ENCODE peak calls at places on chromosomes 16 and 17, in six cellular contexts. P is naive thymus-derived CD4-positive, alpha-beta T cell; F is CD8-positive, alpha-beta T cell; L is astrocyte; A is ovary; N is mucosa of descending colon. J is an unnamed sample.
A peak's percentile ranks its signal among the peaks of the same experiment; 100 is the strongest.

GRCh38 chr17:43418441-43419374 is 19.9 kb downstream of the ARL4D start:
- DNase-seq in P (no peak), F (no peak), L (peak; percentile 90), A (peak; percentile 36), N (no peak), J (no peak)

GRCh38 chr16:21167929-21168602 is 9.6 kb downstream of the LDAF1 start:
- DNase-seq in P (no peak), F (no peak), L (no peak), A (no peak), N (no peak), J (no peak)

GRCh38 chr16:68644715-68645493 is at the start of gene CDH3:
- DNase-seq in P (no peak), F (no peak), L (no peak), A (peak; percentile 75), N (peak; percentile 77), J (no peak)

GRCh38 chr17:58337126-58337599 is 8.6 kb upstream of the TSPOAP1 start:
- DNase-seq in P (no peak), F (peak; percentile 83), L (no peak), A (no peak), N (peak; percentile 50), J (no peak)

GRCh38 chr16:82452002-82452741 is 174.6 kb upstream of the CDH13 start:
- DNase-seq in P (no peak), F (no peak), L (no peak), A (no peak), N (no peak), J (no peak)

GRCh38 chr16:19923396-19923795 is 38.7 kb upstream of the GPRC5B start:
- DNase-seq in P (no peak), F (no peak), L (no peak), A (no peak), N (peak; percentile 21), J (no peak)

GRCh38 chr16:51670527-51670926 is 519.5 kb upstream of the SALL1 start:
- DNase-seq in P (no peak), F (no peak), L (no peak), A (no peak), N (no peak), J (no peak)

GRCh38 chr17:75625813-75626486 is 7.3 kb upstream of the SMIM5 start:
- DNase-seq in P (no peak), F (no peak), L (no peak), A (no peak), N (no peak), J (no peak)

GRCh38 chr16:6356881-6357280 is 975.8 kb upstream of the RBFOX1 start:
- DNase-seq in P (no peak), F (no peak), L (no peak), A (no peak), N (no peak), J (no peak)

GRCh38 chr17:50056961-50057330 is 1.0 kb downstream of the ITGA3 start:
- DNase-seq in P (no peak), F (peak; percentile 50), L (peak; percentile 55), A (no peak), N (peak; percentile 76), J (no peak)

DNA sequence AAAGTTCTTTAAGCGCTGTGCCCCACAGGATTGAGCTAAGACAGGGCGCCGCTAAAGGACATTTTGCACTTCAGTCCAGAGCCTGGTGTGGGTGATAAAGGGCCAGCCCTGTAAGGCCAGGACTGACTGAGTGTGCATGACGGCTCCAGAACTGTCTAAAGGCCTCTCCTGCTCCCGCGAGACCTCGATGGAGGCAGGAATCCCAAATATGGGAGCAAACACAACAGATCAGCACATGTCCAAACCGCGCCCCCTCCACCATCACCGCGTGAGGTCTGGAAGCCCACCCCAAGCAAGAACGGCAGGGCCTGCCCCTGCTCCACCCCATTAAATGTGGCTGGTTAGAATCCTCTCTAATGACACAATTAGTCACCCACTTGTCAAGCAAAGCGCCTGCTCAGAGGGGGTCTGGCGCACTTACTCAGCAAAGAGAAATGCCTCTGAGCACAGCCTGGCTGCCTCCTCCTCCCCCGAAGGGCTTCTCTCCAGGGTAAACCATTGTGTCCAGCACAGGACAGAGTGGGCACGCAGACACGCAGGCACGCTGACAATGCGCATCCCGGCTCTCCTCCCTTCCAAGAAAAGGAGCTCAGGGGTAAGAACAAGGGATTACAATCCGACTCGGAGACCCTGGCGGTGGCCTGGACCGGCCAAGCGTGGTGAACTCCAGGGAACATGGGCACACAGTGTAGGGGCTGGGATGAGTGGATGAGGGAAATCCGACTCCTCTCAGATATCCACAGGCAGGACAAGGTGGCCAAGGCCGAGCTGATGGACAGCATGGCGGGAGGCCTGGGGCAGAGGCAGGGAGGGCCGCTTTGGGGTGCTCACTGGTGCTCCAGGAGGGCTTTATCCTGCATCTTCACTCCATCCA is 1.5 kb downstream of the MXRA7 start:
- DNase-seq in P (no peak), F (no peak), L (peak; percentile 99), A (peak; percentile 78), N (peak; percentile 73), J (no peak)
- H3K4me3 ChIP-seq in P (no peak overlapping the region), F (no peak overlapping the region), L (peak overlapping the region; percentile 81), A (peak overlapping the region; percentile 87), N (no peak overlapping the region), J (no peak overlapping the region)

GRCh38 chr16:84366208-84366607 is 2.1 kb upstream of the ATP2C2 start:
- DNase-seq in P (no peak), F (no peak), L (no peak), A (no peak), N (no peak), J (no peak)

GRCh38 chr16:84368327-84368996 is at the start of gene ATP2C2:
- DNase-seq in P (no peak), F (no peak), L (no peak), A (no peak), N (peak; percentile 92), J (no peak)

GRCh38 chr16:84369105-84369504 is 767 bp downstream of the ATP2C2 start:
- DNase-seq in P (no peak), F (no peak), L (no peak), A (no peak), N (no peak), J (no peak)

GRCh38 chr16:84367297-84367680 is 1.0 kb upstream of the ATP2C2 start:
- DNase-seq in P (no peak), F (no peak), L (no peak), A (no peak), N (peak; percentile 74), J (no peak)

GRCh38 chr16:84367750-84368320 is 503 bp upstream of the ATP2C2 start:
- DNase-seq in P (no peak), F (no peak), L (no peak), A (no peak), N (peak; percentile 76), J (no peak)
- H3K4me3 ChIP-seq in P (no peak overlapping the region), F (no peak overlapping the region), L (no peak overlapping the region), A (no peak overlapping the region), N (peak overlapping the region; percentile 49), J (no peak overlapping the region)

GRCh38 chr16:71412270-71413160 is 29.3 kb downstream of the TLE7 start:
- DNase-seq in P (peak; percentile 53), F (peak; percentile 80), L (peak; percentile 16), A (peak; percentile 67), N (peak; percentile 60), J (peak; percentile 51)
- H3K4me3 ChIP-seq in P (no peak overlapping the region), F (no peak overlapping the region), L (no peak overlapping the region), A (no peak overlapping the region), N (no peak overlapping the region), J (no peak overlapping the region)

GRCh38 chr17:28904800-28905199 is 1.9 kb upstream of the DHRS13 start:
- DNase-seq in P (no peak), F (no peak), L (no peak), A (no peak), N (no peak), J (no peak)
- H3K4me3 ChIP-seq in P (no peak overlapping the region), F (no peak overlapping the region), L (no peak overlapping the region), A (no peak overlapping the region), N (no peak overlapping the region), J (no peak overlapping the region)

GRCh38 chr16:66522816-66523590 is 26.9 kb downstream of the TK2 start:
- DNase-seq in P (no peak), F (no peak), L (no peak), A (no peak), N (no peak), J (no peak)
- H3K4me3 ChIP-seq in P (peak overlapping the region; percentile 38), F (peak overlapping the region; percentile 41), L (no peak overlapping the region), A (no peak overlapping the region), N (no peak overlapping the region), J (no peak overlapping the region)

GRCh38 chr16:1153480-1154160 is 714 bp downstream of the CACNA1H start:
- DNase-seq in P (no peak), F (no peak), L (no peak), A (peak; percentile 54), N (no peak), J (no peak)
- H3K4me3 ChIP-seq in P (no peak overlapping the region), F (no peak overlapping the region), L (peak overlapping the region; percentile 42), A (peak overlapping the region; percentile 52), N (no peak overlapping the region), J (no peak overlapping the region)

GRCh38 chr17:82020874-82021727 is 1.6 kb downstream of the CENPX start:
- DNase-seq in P (peak; percentile 57), F (peak; percentile 72), L (peak; percentile 43), A (peak; percentile 68), N (peak; percentile 80), J (peak; percentile 47)
- H3K4me3 ChIP-seq in P (no peak overlapping the region), F (peak overlapping the region; percentile 90), L (peak overlapping the region; percentile 81), A (no peak overlapping the region), N (no peak overlapping the region), J (peak overlapping the region; percentile 84)

GRCh38 chr17:21039839-21040575 is 2.8 kb downstream of the USP22 start:
- DNase-seq in P (no peak), F (no peak), L (peak; percentile 45), A (peak; percentile 56), N (peak; percentile 41), J (peak; percentile 42)
- H3K4me3 ChIP-seq in P (peak overlapping the region; percentile 79), F (peak overlapping the region; percentile 87), L (peak overlapping the region; percentile 99), A (peak overlapping the region; percentile 99), N (no peak overlapping the region), J (no peak overlapping the region)

J was measured in Jurkat, Clone E6-1.